ENCODE peak calls at places on chromosomes 1 and 21, in five cellular contexts. W is left lobe of liver; P is GM13976; Q is activated T-helper 1 cell treated with anti-CD3 and anti-CD28 coated beads, Interleukin-12 subunit alpha, Interleukin-12 subunit beta, Interleukin-2, Interleukin-4 antibody, amounts not matched to agents 30 ng/mL and 10 ng/mL and 1 ng/mL, durations not matched to agents 14 hours and 24 hours and 36 hours; E is stimulated activated CD8-positive, alpha-beta memory T cell treated with anti-CD3 and anti-CD28 coated beads, Interleukin-7, amount 100 ng/mL, for 24 hours. V is an unnamed sample.
A peak's percentile ranks its signal among the peaks of the same experiment; 100 is the strongest.

GRCh38 chr1:194167956-194168355 is 981.5 kb upstream of the B3GALT2 start:
- DNase-seq in W (no peak), P (no peak), Q (no peak), E (no peak), V (no peak)

GRCh38 chr1:182061597-182061996 is at the start of gene ZNF648:
- DNase-seq in W (no peak), P (no peak), Q (no peak), E (no peak), V (no peak)

GRCh38 chr1:55311057-55311631 is 96.0 kb upstream of the USP24 start:
- DNase-seq in W (no peak), P (no peak), Q (no peak), E (no peak), V (no peak)

GRCh38 chr1:12201343-12202189 is 28.3 kb upstream of the VPS13D start:
- DNase-seq in W (no peak), P (no peak), Q (no peak), E (no peak), V (no peak)

GRCh38 chr1:183807549-183808168 is 2.7 kb downstream of the RGL1 start:
- DNase-seq in W (no peak), P (peak; percentile 47), Q (no peak), E (no peak), V (no peak)

GRCh38 chr21:29053011-29053553 is 20.4 kb downstream of the CCT8 start:
- DNase-seq in W (no peak), P (no peak), Q (no peak), E (no peak), V (no peak)

GRCh38 chr1:45660336-45660735 is 26.0 kb downstream of the GPBP1L1 start:
- DNase-seq in W (no peak), P (no peak), Q (no peak), E (no peak), V (no peak)

GRCh38 chr1:216193839-216194443 is 229.3 kb downstream of the USH2A start:
- DNase-seq in W (no peak), P (no peak), Q (no peak), E (no peak), V (peak; percentile 43)

GRCh38 chr1:31943546-31944184 is 5.5 kb upstream of the PTP4A2 start:
- DNase-seq in W (no peak), P (no peak), Q (peak; percentile 56), E (no peak), V (no peak)

V was measured in WERI-Rb-1.